ENCODE peak calls at places on chromosomes 11 and 22, in six cellular contexts. N is uterus; H is CD4-positive, alpha-beta memory T cell; D is cardiac muscle cell; G is right lobe of liver; W is psoas muscle. L is an unnamed sample.
A peak's percentile ranks its signal among the peaks of the same experiment; 100 is the strongest.

GRCh38 chr11:45045692-45046471 is 95.2 kb upstream of the TP53I11 start:
- DNase-seq in N (peak; percentile 38), H (no peak), D (peak; percentile 79), G (peak; percentile 68), W (peak; percentile 51), L (no peak)

GRCh38 chr22:46971141-46971775 is 208.8 kb downstream of the TBC1D22A start:
- DNase-seq in N (no peak), H (no peak), D (peak; percentile 85), G (peak; percentile 52), W (no peak), L (no peak)

GRCh38 chr22:42357221-42357620 is 75.0 kb downstream of the NFAM1 start:
- DNase-seq in N (no peak), H (no peak), D (no peak), G (no peak), W (no peak), L (no peak)

GRCh38 chr11:95512177-95512576 is 277.4 kb downstream of the FAM76B start:
- DNase-seq in N (peak; percentile 73), H (no peak), D (peak; percentile 67), G (no peak), W (peak; percentile 27), L (no peak)

GRCh38 chr22:44281706-44282637 is 30.8 kb downstream of the SHISAL1 start:
- DNase-seq in N (no peak), H (no peak), D (no peak), G (no peak), W (no peak), L (no peak)

GRCh38 chr11:67372993-67373915 is at the start of gene CLCF1:
- DNase-seq in N (peak; percentile 91), H (peak; percentile 87), D (peak; percentile 88), G (peak; percentile 80), W (peak; percentile 71), L (peak; percentile 84)

GRCh38 chr11:111499483-111499882 is 12.7 kb downstream of the BTG4 start:
- DNase-seq in N (no peak), H (no peak), D (no peak), G (no peak), W (no peak), L (no peak)

GRCh38 chr11:29120329-29120695 is 896.5 kb downstream of the KCNA4 start:
- DNase-seq in N (no peak), H (no peak), D (no peak), G (no peak), W (no peak), L (no peak)

GRCh38 chr11:72553748-72554147 is 119.4 kb upstream of the CLPB start:
- DNase-seq in N (no peak), H (peak; percentile 25), D (peak; percentile 14), G (no peak), W (no peak), L (no peak)

GRCh38 chr22:31753005-31753633 is 700 bp upstream of the DEPDC5 start:
- DNase-seq in N (peak; percentile 28), H (no peak), D (peak; percentile 40), G (peak; percentile 37), W (peak; percentile 39), L (no peak)

GRCh38 chr11:62602141-62603071 is 741 bp upstream of the MTA2 start:
- DNase-seq in N (peak; percentile 73), H (no peak), D (peak; percentile 82), G (peak; percentile 70), W (peak; percentile 64), L (no peak)

GRCh38 chr11:18522388-18522787 is 4.4 kb downstream of the TSG101 start:
- DNase-seq in N (no peak), H (no peak), D (peak; percentile 15), G (no peak), W (no peak), L (no peak)

GRCh38 chr11:44955019-44955738 is 4.5 kb upstream of the TP53I11 start:
- DNase-seq in N (peak; percentile 59), H (no peak), D (peak; percentile 96), G (peak; percentile 80), W (peak; percentile 73), L (no peak)

GRCh38 chr22:29352778-29353177 is 35.6 kb downstream of the AP1B1 start:
- DNase-seq in N (no peak), H (no peak), D (no peak), G (no peak), W (no peak), L (no peak)

GRCh38 chr11:2271077-2271326 is 614 bp upstream of the ASCL2 start:
- DNase-seq in N (no peak), H (peak; percentile 44), D (no peak), G (peak; percentile 59), W (peak; percentile 48), L (peak; percentile 10)

GRCh38 chr22:31605851-31606585 is 56.0 kb downstream of the PISD start:
- DNase-seq in N (no peak), H (no peak), D (no peak), G (no peak), W (no peak), L (no peak)

GRCh38 chr22:46480396-46480795 is 57.0 kb downstream of the CELSR1 start:
- DNase-seq in N (no peak), H (no peak), D (no peak), G (no peak), W (no peak), L (no peak)

GRCh38 chr11:60377737-60378136 is 595 bp upstream of the MS4A7 start:
- DNase-seq in N (no peak), H (no peak), D (no peak), G (peak; percentile 31), W (peak; percentile 31), L (no peak)

GRCh38 chr11:104529213-104529612 is 365.3 kb upstream of the PDGFD start:
- DNase-seq in N (no peak), H (no peak), D (peak; percentile 36), G (no peak), W (no peak), L (no peak)

GRCh38 chr11:76334826-76335389 is 46.0 kb downstream of the THAP12 start:
- DNase-seq in N (no peak), H (no peak), D (no peak), G (no peak), W (no peak), L (no peak)

GRCh38 chr11:62542750-62543567 is 3.6 kb downstream of the AHNAK start:
- DNase-seq in N (peak; percentile 78), H (peak; percentile 71), D (peak; percentile 82), G (peak; percentile 82), W (peak; percentile 84), L (peak; percentile 68)

GRCh38 chr11:110000045-110000502 is 93.1 kb upstream of the ZC3H12C start:
- DNase-seq in N (no peak), H (no peak), D (peak; percentile 86), G (no peak), W (no peak), L (no peak)

GRCh38 chr11:70503878-70504240 is 105.5 kb downstream of the CTTN start:
- DNase-seq in N (no peak), H (no peak), D (no peak), G (peak; percentile 5), W (no peak), L (no peak)

GRCh38 chr11:45178223-45178622 is 31.8 kb downstream of the PRDM11 start:
- DNase-seq in N (no peak), H (no peak), D (no peak), G (no peak), W (no peak), L (no peak)

DNA sequence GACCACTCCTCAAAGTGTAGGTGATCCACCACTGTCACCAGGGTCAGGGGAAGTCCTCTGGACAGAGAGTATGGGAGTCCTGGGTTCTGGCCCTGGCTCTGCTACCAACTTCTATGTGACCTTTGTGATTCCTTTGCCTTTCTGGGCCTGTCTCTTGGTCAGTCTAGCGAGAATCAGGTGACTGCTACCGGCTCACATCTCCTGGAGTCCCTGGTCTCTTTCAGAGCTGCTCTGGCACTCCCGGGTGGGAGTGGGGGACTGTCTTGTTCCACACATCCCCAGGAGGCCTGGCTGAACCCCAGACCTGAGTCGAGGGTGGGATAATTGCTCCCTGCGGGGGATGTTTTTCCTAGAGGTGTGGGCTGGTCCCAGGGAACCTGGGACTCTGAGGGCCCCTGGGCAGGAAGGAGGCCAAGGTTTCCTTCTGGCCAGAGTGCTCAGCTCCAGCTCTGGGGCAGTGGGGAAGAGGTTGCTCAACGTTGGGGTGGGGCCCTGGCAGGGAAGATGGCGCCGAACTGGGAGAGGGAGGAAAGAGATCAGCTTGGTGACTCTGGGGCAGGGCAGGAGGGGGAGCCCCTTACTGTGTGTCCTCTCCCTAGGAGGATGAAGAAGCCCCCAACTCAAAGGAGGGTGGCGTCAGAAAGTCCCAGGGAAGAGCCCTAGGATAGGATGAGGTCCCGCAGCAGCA is 2.1 kb downstream of the SOX10 start:
- DNase-seq in N (no peak), H (no peak), D (no peak), G (peak; percentile 39), W (no peak), L (no peak)
- H3K4me3 ChIP-seq in N (no peak overlapping the region), H (no peak overlapping the region), D (no peak overlapping the region), G (no peak overlapping the region), W (no peak overlapping the region), L (no peak overlapping the region)

DNA sequence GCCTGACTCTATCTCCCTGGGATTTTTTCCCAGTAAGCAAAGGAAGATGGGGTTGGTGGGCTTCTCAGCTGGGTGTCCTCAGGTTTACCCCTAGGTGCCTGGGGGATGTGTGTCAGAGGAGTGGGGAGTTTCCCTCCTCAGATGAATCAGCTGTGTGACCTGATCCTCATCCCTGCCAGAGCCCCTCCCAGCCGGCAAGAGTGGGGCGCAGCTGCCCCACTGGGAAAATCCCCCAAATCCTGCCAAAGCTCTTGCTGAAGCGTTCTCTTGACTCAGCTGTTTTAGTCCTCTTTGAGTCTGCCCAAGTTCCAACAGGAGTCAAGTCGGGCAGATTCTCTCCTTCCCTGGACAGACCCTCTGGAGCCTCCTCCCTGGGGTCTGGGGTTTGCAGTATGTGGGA is 6.0 kb downstream of the C11orf68 start:
- DNase-seq in N (no peak), H (no peak), D (no peak), G (no peak), W (no peak), L (no peak)
- H3K27ac ChIP-seq in N (no peak overlapping the region), H (no peak overlapping the region), D (no peak overlapping the region), G (no peak overlapping the region), W (peak overlapping the region; percentile 23), L (no peak overlapping the region)

DNA sequence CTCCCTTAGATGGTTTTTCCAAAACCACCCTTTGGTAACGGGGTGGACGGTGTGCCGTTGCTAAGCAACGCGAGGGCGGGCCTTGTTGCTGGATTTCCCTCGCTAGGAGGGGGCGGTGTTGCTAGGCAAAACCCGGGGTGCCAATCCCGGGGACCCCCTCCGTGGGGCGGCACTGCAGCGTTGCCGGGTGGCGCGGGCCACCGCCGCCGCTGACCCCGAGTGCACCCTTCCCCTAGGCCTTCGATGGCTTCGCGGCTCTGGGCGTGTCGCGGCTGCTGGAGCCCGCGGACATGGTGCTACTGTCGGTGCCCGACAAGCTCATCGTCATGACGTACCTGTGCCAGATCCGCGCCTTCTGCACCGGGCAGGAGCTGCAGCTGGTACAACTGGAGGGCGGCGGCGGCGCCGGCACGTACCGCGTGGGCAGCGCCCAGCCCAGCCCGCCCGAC is 8.9 kb downstream of the EHBP1L1 start:
- DNase-seq in N (no peak), H (no peak), D (no peak), G (no peak), W (no peak), L (no peak)
- H3K4me3 ChIP-seq in N (no peak overlapping the region), H (no peak overlapping the region), D (no peak overlapping the region), G (no peak overlapping the region), W (no peak overlapping the region), L (no peak overlapping the region)

DNA sequence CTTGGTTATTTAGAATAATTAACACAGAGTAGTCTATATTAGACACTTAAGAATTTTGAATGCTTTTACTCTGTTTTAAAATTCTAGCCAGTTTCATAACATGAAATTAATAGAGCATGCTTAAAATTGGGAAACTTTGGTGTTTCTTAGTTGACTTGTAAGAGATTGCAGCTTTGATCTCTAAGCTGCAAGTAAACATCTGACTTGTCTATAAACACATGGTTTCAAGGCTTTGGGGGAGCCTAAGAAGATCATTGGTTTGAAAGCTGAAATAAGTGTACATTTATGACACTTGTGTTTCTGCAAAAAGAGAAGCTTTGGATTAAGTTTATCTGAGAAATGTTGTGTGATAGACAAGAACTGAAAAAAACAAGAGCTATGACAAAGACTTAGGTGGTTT is 37.8 kb downstream of the YAP1 start:
- DNase-seq in N (no peak), H (no peak), D (no peak), G (no peak), W (no peak), L (no peak)
- H3K27ac ChIP-seq in N (no peak overlapping the region), H (no peak overlapping the region), D (peak overlapping the region; percentile 31), G (no peak overlapping the region), W (no peak overlapping the region), L (no peak overlapping the region)